ENCODE peak calls at places on chromosomes 2 and 18, in six cellular contexts. Y, U, V, M, R and G are unnamed samples.

GRCh38 chr2:185787530-185788145 is 49.0 kb downstream of the FSIP2 start:
- DNase-seq in Y (no peak), U (peak), V (no peak), M (no peak), R (no peak), G (no peak)

GRCh38 chr2:156334496-156335478 is 2.3 kb upstream of the NR4A2 start:
- DNase-seq in Y (no peak), U (peak), V (peak), M (peak), R (peak), G (peak)

GRCh38 chr18:8381801-8382459 is 227.3 kb upstream of the RAB12 start:
- DNase-seq in Y (no peak), U (no peak), V (peak), M (no peak), R (no peak), G (peak)

GRCh38 chr2:59583173-59583765 is 970.2 kb downstream of the BCL11A start:
- DNase-seq in Y (no peak), U (no peak), V (no peak), M (no peak), R (no peak), G (no peak)

GRCh38 chr2:201765799-201766198 is 14.9 kb downstream of the ALS2 start:
- DNase-seq in Y (no peak), U (no peak), V (no peak), M (no peak), R (no peak), G (no peak)

GRCh38 chr2:64268330-64268729 is 124.1 kb upstream of the PELI1 start:
- DNase-seq in Y (no peak), U (peak), V (no peak), M (no peak), R (no peak), G (no peak)

GRCh38 chr18:1047406-1047805 is 142.7 kb downstream of the ADCYAP1 start:
- DNase-seq in Y (no peak), U (no peak), V (no peak), M (no peak), R (no peak), G (no peak)

GRCh38 chr18:67710639-67711038 is 194.1 kb upstream of the DSEL start:
- DNase-seq in Y (no peak), U (no peak), V (no peak), M (peak), R (peak), G (no peak)

GRCh38 chr2:46690825-46691224 is 211.5 kb downstream of the TMEM247 start:
- DNase-seq in Y (no peak), U (no peak), V (peak), M (no peak), R (no peak), G (no peak)

GRCh38 chr2:42752299-42752698 is 11.6 kb downstream of the OXER1 start:
- DNase-seq in Y (peak), U (no peak), V (no peak), M (peak), R (no peak), G (no peak)

GRCh38 chr2:96864343-96865091 is 5.4 kb downstream of the SEMA4C start:
- DNase-seq in Y (no peak), U (no peak), V (no peak), M (no peak), R (no peak), G (no peak)

GRCh38 chr2:61834893-61835292 is 19.0 kb downstream of the FAM161A start:
- DNase-seq in Y (no peak), U (peak), V (peak), M (no peak), R (no peak), G (no peak)

GRCh38 chr2:7692657-7693161 is 775.5 kb downstream of the RNF144A start:
- DNase-seq in Y (no peak), U (peak), V (peak), M (no peak), R (no peak), G (no peak)

DNA sequence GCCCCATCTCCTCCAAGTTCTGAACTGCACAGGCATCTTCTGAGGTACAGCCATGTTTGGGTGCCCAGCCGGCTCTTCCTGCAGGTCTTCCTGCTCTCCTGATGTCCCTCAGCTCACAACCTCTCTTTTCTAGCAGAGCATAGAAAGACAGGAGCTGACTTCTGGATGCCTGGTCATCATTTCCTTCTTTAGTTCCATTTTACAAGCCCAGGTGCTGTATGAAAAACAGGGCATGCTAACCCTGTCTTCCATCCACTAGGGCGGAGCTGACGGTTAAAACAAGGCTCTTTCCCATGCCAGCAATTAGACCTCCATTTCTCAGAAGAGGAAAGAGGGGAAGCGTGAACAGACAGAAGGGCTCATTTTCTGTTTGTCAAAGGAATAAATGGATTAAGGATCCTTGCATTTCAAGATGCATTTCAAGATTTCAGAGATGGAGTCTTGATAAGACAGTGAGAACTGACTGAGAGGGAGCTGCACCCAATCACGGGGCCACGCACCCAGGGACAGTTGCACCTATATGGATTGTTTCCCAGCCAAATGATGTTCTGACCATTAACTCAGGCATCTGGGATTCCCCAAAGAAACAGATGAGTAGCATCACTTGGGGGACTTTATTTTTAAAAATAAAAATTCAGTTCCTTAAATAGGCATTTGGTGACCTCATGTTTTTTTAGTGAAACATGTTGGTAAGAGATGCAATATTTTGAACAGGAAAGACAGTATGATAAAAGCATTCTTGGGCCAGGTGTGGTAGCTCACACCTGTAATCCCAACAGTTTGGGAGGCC is 45.8 kb upstream of the EML6 start:
- DNase-seq in Y (no peak), U (no peak), V (peak), M (peak), R (no peak), G (no peak)
- H3K4me3 ChIP-seq in Y (no peak), U (no peak), V (no peak), M (no peak), R (no peak), G (no peak)

GRCh38 chr18:57644540-57644939 is 22.9 kb upstream of the NARS1 start:
- DNase-seq in Y (no peak), U (peak), V (peak), M (no peak), R (no peak), G (no peak)

GRCh38 chr18:57649536-57650495 is 28.2 kb upstream of the NARS1 start:
- DNase-seq in Y (peak), U (peak), V (peak), M (peak), R (no peak), G (peak)

GRCh38 chr18:57648414-57648813 is 26.8 kb upstream of the NARS1 start:
- DNase-seq in Y (no peak), U (no peak), V (no peak), M (no peak), R (no peak), G (no peak)
- H3K4me3 ChIP-seq in Y (no peak), U (no peak), V (no peak), M (no peak), R (no peak), G (no peak)

GRCh38 chr2:44931177-44931795 is 10.2 kb upstream of the SIX3 start:
- DNase-seq in Y (no peak), U (no peak), V (no peak), M (no peak), R (no peak), G (no peak)

GRCh38 chr2:44929680-44930273 is 11.7 kb upstream of the SIX3 start:
- DNase-seq in Y (no peak), U (no peak), V (no peak), M (no peak), R (no peak), G (no peak)

GRCh38 chr2:44928660-44929471 is 12.6 kb upstream of the SIX3 start:
- DNase-seq in Y (no peak), U (no peak), V (no peak), M (no peak), R (no peak), G (no peak)

GRCh38 chr2:44932079-44932478 is 9.4 kb upstream of the SIX3 start:
- DNase-seq in Y (no peak), U (no peak), V (no peak), M (no peak), R (no peak), G (no peak)

DNA sequence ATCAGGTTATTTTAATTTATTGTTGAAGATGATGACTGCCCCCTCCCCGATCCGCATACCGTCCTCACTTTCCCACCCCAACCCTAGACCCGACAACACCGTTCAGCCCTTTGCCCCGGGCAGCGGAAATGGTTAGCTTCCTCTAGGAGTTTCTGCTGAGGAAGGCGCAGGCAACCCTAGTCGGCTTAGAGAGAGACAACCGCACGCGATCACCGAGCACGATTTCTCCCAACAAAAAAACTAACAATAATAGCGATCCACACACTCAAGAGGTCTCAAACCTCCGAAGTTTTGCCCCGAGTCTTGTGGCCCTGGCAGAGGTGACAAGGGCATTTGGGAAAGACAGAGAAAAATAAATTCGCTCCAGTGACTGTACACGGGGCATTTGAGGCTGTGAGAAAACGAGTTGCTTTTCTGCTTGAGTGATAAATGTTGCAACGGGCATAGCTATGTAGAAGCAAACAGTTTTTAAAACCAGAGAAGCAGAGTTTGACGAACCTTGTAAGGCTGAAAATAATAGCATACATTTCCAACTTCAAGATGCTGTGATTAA is 11.2 kb upstream of the SIX3 start:
- DNase-seq in Y (no peak), U (no peak), V (no peak), M (no peak), R (no peak), G (no peak)
- H3K4me3 ChIP-seq in Y (peak), U (no peak), V (no peak), M (peak), R (no peak), G (peak)

GRCh38 chr2:221429741-221430491 is 142.2 kb downstream of the EPHA4 start:
- DNase-seq in Y (no peak), U (peak), V (peak), M (no peak), R (no peak), G (no peak)
- H3K4me3 ChIP-seq in Y (no peak), U (no peak), V (no peak), M (no peak), R (no peak), G (no peak)

GRCh38 chr18:59268722-59269562 is 4.3 kb downstream of the RAX start:
- DNase-seq in Y (no peak), U (peak), V (no peak), M (peak), R (peak), G (no peak)
- H3K4me3 ChIP-seq in Y (no peak), U (no peak), V (peak), M (no peak), R (peak), G (no peak)

DNA sequence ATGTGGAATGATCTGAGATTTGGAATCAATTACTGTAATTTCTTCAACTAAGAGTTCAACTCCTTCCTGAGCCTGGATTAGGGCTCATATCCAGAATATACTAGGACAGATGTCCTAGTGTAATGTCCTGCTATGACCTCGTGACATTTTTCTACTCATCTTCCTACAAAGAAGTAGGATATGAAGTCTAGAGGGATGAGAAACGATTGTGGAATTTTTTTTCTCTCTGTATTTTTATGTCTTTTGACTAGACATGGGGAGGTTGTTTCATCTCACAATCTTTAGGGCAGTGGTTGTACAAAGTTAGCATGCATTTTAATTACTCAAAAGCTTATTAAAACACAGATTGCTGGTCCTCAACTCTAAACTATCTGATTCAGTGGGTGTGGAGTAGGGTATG is 203.0 kb downstream of the PARD3B start:
- DNase-seq in Y (no peak), U (no peak), V (no peak), M (no peak), R (no peak), G (no peak)
- H3K4me3 ChIP-seq in Y (no peak), U (no peak), V (no peak), M (no peak), R (no peak), G (no peak)

DNA sequence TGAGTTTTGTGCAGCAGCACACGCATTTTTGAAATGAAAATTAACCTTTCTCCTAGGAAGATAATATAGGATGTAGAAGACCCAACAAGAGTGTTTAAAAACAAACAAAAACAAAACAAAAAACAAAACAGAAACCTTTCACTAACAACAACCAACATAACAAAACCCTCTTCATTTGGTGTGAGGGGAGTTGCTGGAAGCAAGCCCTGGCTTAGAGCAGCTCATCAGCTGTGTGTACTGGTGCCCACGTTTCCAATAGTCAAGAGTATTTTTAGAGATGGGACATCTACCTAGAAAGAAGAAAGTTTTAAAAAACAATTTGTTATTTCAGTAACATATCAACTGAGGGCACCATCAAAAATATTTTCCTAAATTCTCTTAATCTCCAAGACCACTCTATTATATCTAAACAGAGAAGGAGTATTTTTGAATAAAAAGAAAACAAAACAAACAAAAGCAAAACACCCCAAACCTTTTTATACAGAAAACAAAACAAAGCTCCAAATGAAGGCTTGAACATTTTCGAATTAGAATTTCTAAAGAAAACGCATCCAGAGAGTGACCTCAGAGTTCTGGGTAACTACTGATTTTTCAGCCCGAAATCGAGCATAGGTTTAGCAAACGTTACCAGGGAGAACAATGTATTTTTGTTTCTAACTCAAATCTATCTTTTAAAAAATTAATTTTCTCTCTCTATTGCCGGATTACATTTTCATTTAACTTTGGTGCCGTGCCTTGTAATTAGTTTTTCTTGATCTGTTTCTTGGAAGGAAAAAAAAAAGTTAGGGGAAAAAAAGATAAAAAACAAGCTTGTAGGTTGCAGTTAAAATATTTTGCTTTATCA is 134.6 kb downstream of the INSIG2 start:
- DNase-seq in Y (no peak), U (no peak), V (no peak), M (peak), R (no peak), G (no peak)
- H3K4me3 ChIP-seq in Y (peak), U (no peak), V (no peak), M (peak), R (no peak), G (no peak)

DNA sequence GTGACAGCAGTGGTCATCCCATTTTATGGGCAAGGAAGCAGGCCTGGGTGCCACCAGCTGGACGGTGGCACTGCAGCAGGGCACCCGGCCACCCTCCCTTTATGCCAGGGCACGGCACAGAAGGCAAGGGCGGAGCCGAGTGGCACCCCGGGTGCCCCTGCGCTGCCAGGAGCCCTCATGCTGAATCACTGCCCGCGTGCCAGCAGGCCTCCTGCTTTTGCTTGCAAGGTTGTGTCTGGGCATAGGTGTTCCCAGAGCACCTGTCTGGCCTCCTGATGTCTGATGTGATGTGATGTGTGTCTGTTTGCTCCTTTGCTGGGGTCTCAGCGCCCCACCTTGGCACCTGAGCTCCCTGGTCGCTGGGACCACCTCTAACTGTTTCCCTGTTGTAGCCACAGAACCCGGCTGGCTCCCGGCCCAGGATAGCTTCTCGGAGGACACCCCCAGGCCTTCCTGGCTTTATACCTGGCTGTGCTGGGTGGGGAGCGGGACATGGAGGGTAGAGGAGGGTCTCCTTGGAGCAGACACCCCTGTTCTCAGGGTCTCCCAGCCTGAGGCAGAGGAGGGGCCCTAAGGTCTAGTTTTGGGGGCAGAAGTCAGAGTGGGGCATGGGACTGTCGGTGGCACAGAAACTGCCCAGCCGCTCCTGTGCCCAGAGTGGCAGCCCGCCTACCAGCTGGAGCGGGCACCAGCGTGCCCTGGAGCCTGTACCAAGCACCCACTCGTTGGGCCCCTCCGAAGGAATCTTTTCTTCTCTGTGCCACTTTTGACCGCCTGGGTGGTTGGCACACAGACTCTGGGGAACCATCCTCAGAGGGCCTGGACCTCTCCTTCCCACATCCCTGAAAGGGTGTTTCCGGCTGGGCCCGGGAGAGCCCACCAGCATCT is 3.6 kb downstream of the GPC1 start:
- DNase-seq in Y (no peak), U (no peak), V (no peak), M (no peak), R (no peak), G (no peak)
- H3K4me3 ChIP-seq in Y (no peak), U (no peak), V (no peak), M (no peak), R (no peak), G (no peak)

GRCh38 chr2:219634171-219634940 is 6.9 kb downstream of the SLC4A3 start:
- DNase-seq in Y (no peak), U (no peak), V (no peak), M (no peak), R (no peak), G (no peak)

GRCh38 chr2:219632758-219633101 is 5.3 kb downstream of the SLC4A3 start:
- DNase-seq in Y (no peak), U (no peak), V (no peak), M (no peak), R (no peak), G (no peak)

GRCh38 chr2:219634951-219635751 is 7.7 kb downstream of the SLC4A3 start:
- DNase-seq in Y (no peak), U (no peak), V (no peak), M (no peak), R (no peak), G (no peak)

GRCh38 chr2:219631925-219632757 is 4.7 kb downstream of the SLC4A3 start:
- DNase-seq in Y (no peak), U (no peak), V (no peak), M (no peak), R (no peak), G (no peak)

DNA sequence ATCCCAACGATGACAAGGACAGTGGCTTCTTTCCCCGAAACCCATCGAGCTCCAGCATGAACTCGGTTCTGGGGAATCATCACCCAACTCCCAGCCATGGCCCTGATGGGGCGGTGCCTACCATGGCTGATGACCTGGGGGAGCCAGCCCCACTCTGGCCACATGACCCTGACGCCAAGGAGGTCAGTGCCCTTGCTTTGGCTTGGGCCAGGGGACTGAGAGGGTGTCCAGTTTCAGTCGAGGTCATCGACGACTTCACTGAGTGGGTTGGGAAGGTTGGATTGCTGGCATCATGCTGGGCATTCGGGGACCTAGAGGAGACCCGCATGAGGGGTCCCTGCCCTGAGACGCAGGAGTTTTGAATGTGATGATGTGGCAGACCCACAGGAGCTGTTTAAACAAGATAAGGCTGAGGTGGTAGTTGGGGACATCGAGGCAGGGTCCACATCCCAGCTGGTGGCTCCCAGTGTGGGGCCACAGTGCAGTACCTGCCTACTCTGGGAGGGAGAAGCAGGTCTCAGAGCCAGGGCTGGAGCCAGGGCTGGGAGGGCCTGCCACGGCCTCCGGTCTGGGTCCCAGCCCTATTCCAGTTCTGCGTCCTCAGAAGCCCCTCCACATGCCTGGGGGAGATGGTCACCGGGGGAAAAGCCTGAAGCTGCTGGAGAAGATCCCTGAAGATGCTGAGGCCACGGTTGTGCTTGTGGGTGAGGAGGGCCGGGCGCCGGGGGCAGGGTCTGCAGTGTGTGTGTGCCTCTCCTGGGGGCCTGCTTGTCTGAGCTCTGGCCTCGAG is 6.0 kb downstream of the SLC4A3 start:
- DNase-seq in Y (no peak), U (no peak), V (no peak), M (no peak), R (no peak), G (no peak)
- H3K4me3 ChIP-seq in Y (no peak), U (no peak), V (no peak), M (no peak), R (no peak), G (no peak)